ENCODE peak calls at places on chromosomes 5 and 9, in four cellular contexts. O, M, B and J are unnamed samples.

GRCh38 chr9:132144708-132145365 is 17.0 kb upstream of the NTNG2 start:
- DNase-seq in M (no peak), O (peak; percentile 66), B (no peak), J (peak; percentile 32)

GRCh38 chr5:152593388-152593787 is 188.3 kb upstream of the NMUR2 start:
- DNase-seq in M (no peak), B (no peak), O (no peak), J (no peak)

GRCh38 chr9:19342927-19343326 is 37.1 kb downstream of the RPS6 start:
- DNase-seq in B (no peak), O (no peak), M (no peak), J (peak; percentile 69)

GRCh38 chr9:17342696-17343095 is 207.9 kb downstream of the CNTLN start:
- DNase-seq in B (no peak), M (no peak), O (no peak), J (no peak)

GRCh38 chr9:79694676-79695400 is 123.1 kb downstream of the TLE4 start:
- DNase-seq in O (peak; percentile 92), M (no peak), B (no peak), J (no peak)

GRCh38 chr9:133709716-133710571 is 28.2 kb downstream of the SARDH start:
- DNase-seq in B (no peak), M (no peak), O (no peak), J (no peak)

GRCh38 chr9:124218438-124219289 is 39.1 kb upstream of the NEK6 start:
- DNase-seq in B (no peak), M (no peak), O (peak; percentile 66), J (peak; percentile 68)

GRCh38 chr5:153237671-153238332 is 252.7 kb upstream of the GRIA1 start:
- DNase-seq in O (no peak), M (no peak), B (no peak), J (no peak)

GRCh38 chr5:21663082-21663481 is 1190.1 kb downstream of the CDH12 start:
- DNase-seq in B (no peak), O (no peak), M (no peak), J (no peak)

GRCh38 chr5:119721775-119722174 is 92.4 kb downstream of the FAM170A start:
- DNase-seq in B (no peak), M (no peak), O (no peak), J (no peak)

GRCh38 chr5:119726544-119726943 is 97.2 kb downstream of the FAM170A start:
- DNase-seq in M (no peak), O (no peak), B (no peak), J (no peak)
- H3K9me1 ChIP-seq in M (no peaks in the 10 kb centered on the region), O (no peaks in the 10 kb centered on the region), B (no peaks in the 10 kb centered on the region), J (no peaks in the 10 kb centered on the region)

GRCh38 chr9:93196095-93197055 is 12.4 kb downstream of the WNK2 start:
- DNase-seq in B (no peak), M (no peak), O (no peak), J (no peak)
- TF ChIP-seq CTCF in B (no peak), M (no peak), O (no peak), J (no peak)

DNA sequence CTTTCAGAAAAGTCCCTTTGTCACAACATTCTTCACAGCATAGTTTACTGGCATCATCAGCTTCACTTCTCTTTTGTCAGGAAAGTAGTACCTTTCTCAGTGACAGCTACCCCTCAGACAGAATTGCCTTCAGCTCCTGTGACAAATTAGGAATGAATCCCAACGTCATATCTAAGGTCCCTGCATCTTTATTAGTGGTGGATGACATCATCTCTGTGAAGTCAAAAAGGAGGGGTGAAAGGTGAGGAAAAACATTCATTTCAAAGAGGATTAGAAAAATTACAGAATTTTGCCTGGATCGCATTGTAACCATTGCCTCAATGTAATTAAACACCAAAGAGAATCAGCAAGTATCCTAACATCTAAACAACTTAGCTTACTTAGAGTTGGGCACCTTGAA is 7.9 kb upstream of the INSL6 start:
- DNase-seq in B (no peak), M (no peak), O (no peak), J (no peak)
- H3K9me1 ChIP-seq in B (no peaks in the 10 kb centered on the region), M (no peaks in the 10 kb centered on the region), O (no peaks in the 10 kb centered on the region), J (no peaks in the 10 kb centered on the region)

GRCh38 chr5:54851449-54851848 is 133.9 kb downstream of the ESM1 start:
- DNase-seq in M (no peak), B (no peak), O (no peak), J (no peak)

GRCh38 chr5:54854883-54855581 is 130.4 kb downstream of the ESM1 start:
- DNase-seq in M (no peak), O (no peak), B (no peak), J (no peak)

GRCh38 chr5:54852007-54852406 is 133.4 kb downstream of the ESM1 start:
- DNase-seq in O (no peak), B (no peak), M (no peak), J (no peak)
- TF ChIP-seq CTCF in O (no peak), B (no peak), M (no peak), J (no peak)

DNA sequence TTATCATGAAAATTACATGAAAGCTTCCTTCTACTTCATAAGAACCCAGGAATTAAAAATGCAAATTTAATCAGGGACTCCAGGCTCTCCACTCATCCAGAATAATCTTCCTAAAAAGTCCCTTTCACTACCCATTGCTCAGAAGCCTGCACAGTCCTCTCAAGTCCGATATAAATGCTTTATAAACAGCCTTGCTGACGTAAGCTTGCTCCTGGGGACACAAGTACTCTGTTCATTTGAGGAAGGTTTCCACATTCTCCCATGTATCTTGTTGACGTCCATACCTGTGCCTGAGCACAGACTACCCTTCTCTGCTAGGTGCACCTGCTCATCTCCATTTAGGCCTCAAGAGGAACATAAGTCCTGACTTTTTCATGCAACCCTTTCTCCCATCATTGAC is 35.7 kb upstream of the SLC1A3 start:
- DNase-seq in O (no peak), B (no peak), M (no peak), J (no peak)
- H3K9me1 ChIP-seq in O (peaks cover 5% of the 10 kb centered on the region), B (no peaks in the 10 kb centered on the region), M (no peaks in the 10 kb centered on the region), J (no peaks in the 10 kb centered on the region)